ENCODE peak calls at places on chromosomes 5 and 9, in five cellular contexts. F, K, M, L and B are unnamed samples.

GRCh38 chr9:86948153-86948929 is 1.0 kb upstream of the GAS1 start:
- DNase-seq in L (peak), K (peak), F (peak), M (peak), B (peak)

GRCh38 chr5:102221949-102222348 is 74.1 kb downstream of the SLCO4C1 start:
- DNase-seq in F (no peak), L (no peak), M (no peak), K (no peak), B (no peak)

GRCh38 chr9:127686461-127687393 is 20.1 kb upstream of the CFAP157 start:
- DNase-seq in F (no peak), L (no peak), K (no peak), M (no peak), B (no peak)

GRCh38 chr5:80745490-80745889 is 90.7 kb upstream of the DHFR start:
- DNase-seq in F (peak), K (no peak), M (no peak), L (no peak), B (no peak)

GRCh38 chr5:179165421-179166170 is 105.4 kb downstream of the ZNF354C start:
- DNase-seq in L (no peak), M (peak), F (no peak), K (no peak), B (no peak)

GRCh38 chr5:21184566-21184965 is 1196.6 kb upstream of the CDH18 start:
- DNase-seq in L (no peak), F (no peak), M (no peak), K (no peak), B (no peak)

GRCh38 chr9:88741335-88741734 is 206.4 kb downstream of the NXNL2 start:
- DNase-seq in L (no peak), F (peak), M (peak), K (no peak), B (no peak)

GRCh38 chr5:3325206-3325605 is 270.4 kb upstream of the IRX1 start:
- DNase-seq in L (no peak), M (no peak), F (no peak), K (no peak), B (no peak)

GRCh38 chr9:6187272-6187671 is 28.3 kb upstream of the IL33 start:
- DNase-seq in F (no peak), K (no peak), M (no peak), L (no peak), B (no peak)